ENCODE peak calls at places on chromosomes 6 and 20, in four cellular contexts. One of them, this sample, is unnamed.

GRCh38 chr6:128275030-128275429 is 245.4 kb downstream of the PTPRK start:
- DNase-seq in HepG2: no peak
- DNase-seq in H1: no peak
- DNase-seq in HCT116: no peak
- DNase-seq in this sample: no peak

GRCh38 chr6:45044086-45044485 is 284.0 kb upstream of the RUNX2 start:
- DNase-seq in HepG2: peak
- DNase-seq in HCT116: no peak
- DNase-seq in H1: no peak
- DNase-seq in this sample: no peak

GRCh38 chr6:18595774-18596528 is 208.8 kb downstream of the RNF144B start:
- DNase-seq in H1: peak
- DNase-seq in HCT116: peak
- DNase-seq in HepG2: peak
- DNase-seq in this sample: peak

GRCh38 chr6:127266892-127267741 is 453 bp downstream of the RNF146 start:
- DNase-seq in HepG2: no peak
- DNase-seq in HCT116: peak
- DNase-seq in H1: peak
- DNase-seq in this sample: peak

GRCh38 chr20:32231847-32232246 is 24.2 kb downstream of the POFUT1 start:
- DNase-seq in HepG2: no peak
- DNase-seq in H1: no peak
- DNase-seq in HCT116: no peak
- DNase-seq in this sample: no peak

GRCh38 chr6:150293423-150294280 is 75.2 kb upstream of the IYD start:
- DNase-seq in HCT116: peak
- DNase-seq in H1: no peak
- DNase-seq in HepG2: no peak
- DNase-seq in this sample: no peak

GRCh38 chr6:112232845-112233256 is 21.5 kb downstream of the LAMA4 start:
- DNase-seq in HCT116: no peak
- DNase-seq in HepG2: no peak
- DNase-seq in H1: no peak
- DNase-seq in this sample: peak

GRCh38 chr6:134585529-134585873 is 267.6 kb upstream of the SGK1 start:
- DNase-seq in HepG2: no peak
- DNase-seq in HCT116: no peak
- DNase-seq in H1: no peak
- DNase-seq in this sample: no peak

GRCh38 chr6:46378882-46379405 is 112.3 kb downstream of the RCAN2 start:
- DNase-seq in HCT116: no peak
- DNase-seq in HepG2: peak
- DNase-seq in H1: no peak
- DNase-seq in this sample: no peak

GRCh38 chr6:30834643-30835042 is 49.7 kb upstream of the DDR1 start:
- DNase-seq in HCT116: no peak
- DNase-seq in H1: no peak
- DNase-seq in HepG2: no peak
- DNase-seq in this sample: no peak

GRCh38 chr20:21510414-21510971 is 3.4 kb downstream of the NKX2-2 start:
- DNase-seq in H1: no peak
- DNase-seq in HepG2: no peak
- DNase-seq in HCT116: no peak
- DNase-seq in this sample: peak

GRCh38 chr6:51257938-51258337 is 439.3 kb downstream of the TFAP2B start:
- DNase-seq in HepG2: no peak
- DNase-seq in H1: no peak
- DNase-seq in HCT116: no peak
- DNase-seq in this sample: no peak

GRCh38 chr6:45586216-45587171 is 208.8 kb upstream of the SUPT3H start:
- DNase-seq in HCT116: no peak
- DNase-seq in HepG2: no peak
- DNase-seq in H1: no peak
- DNase-seq in this sample: no peak

GRCh38 chr6:23137596-23137995 is 568.2 kb downstream of the HDGFL1 start:
- DNase-seq in H1: no peak
- DNase-seq in HepG2: no peak
- DNase-seq in HCT116: no peak
- DNase-seq in this sample: no peak

GRCh38 chr6:168029459-168030217 is 32.2 kb downstream of the KIF25 start:
- DNase-seq in HCT116: no peak
- DNase-seq in HepG2: no peak
- DNase-seq in H1: no peak
- DNase-seq in this sample: no peak

GRCh38 chr6:168030881-168031280 is 33.4 kb downstream of the KIF25 start:
- DNase-seq in HCT116: no peak
- DNase-seq in H1: no peak
- DNase-seq in HepG2: no peak
- DNase-seq in this sample: no peak

GRCh38 chr6:168030218-168030693 is 32.8 kb downstream of the KIF25 start:
- DNase-seq in H1: no peak
- DNase-seq in HepG2: no peak
- DNase-seq in HCT116: no peak
- DNase-seq in this sample: no peak

GRCh38 chr6:168032383-168032760 is 34.9 kb downstream of the KIF25 start:
- DNase-seq in HCT116: no peak
- DNase-seq in H1: no peak
- DNase-seq in HepG2: no peak
- DNase-seq in this sample: no peak

GRCh38 chr6:168031411-168032382 is 34.2 kb downstream of the KIF25 start:
- DNase-seq in HCT116: no peak
- DNase-seq in HepG2: no peak
- DNase-seq in H1: no peak
- DNase-seq in this sample: no peak
- TF ChIP-seq JUND in HCT116: no peak
- TF ChIP-seq JUND in HepG2: no peak
- TF ChIP-seq JUND in H1: no peak
- TF ChIP-seq JUND in this sample: no peak

GRCh38 chr6:6008648-6009421 is 2.1 kb upstream of the NRN1 start:
- DNase-seq in HepG2: peak
- DNase-seq in H1: no peak
- DNase-seq in HCT116: peak
- DNase-seq in this sample: peak

GRCh38 chr6:6008114-6008647 is 1.5 kb upstream of the NRN1 start:
- DNase-seq in HepG2: no peak
- DNase-seq in HCT116: no peak
- DNase-seq in H1: no peak
- DNase-seq in this sample: no peak

GRCh38 chr6:6005467-6006427 is 978 bp downstream of the NRN1 start:
- DNase-seq in HCT116: no peak
- DNase-seq in HepG2: no peak
- DNase-seq in H1: no peak
- DNase-seq in this sample: peak

GRCh38 chr6:6007311-6008113 is 787 bp upstream of the NRN1 start:
- DNase-seq in HCT116: no peak
- DNase-seq in HepG2: no peak
- DNase-seq in H1: no peak
- DNase-seq in this sample: peak

GRCh38 chr6:6006428-6007310 is at the start of gene NRN1:
- DNase-seq in HCT116: no peak
- DNase-seq in H1: no peak
- DNase-seq in HepG2: no peak
- DNase-seq in this sample: peak
- TF ChIP-seq JUND in HCT116: no peak
- TF ChIP-seq JUND in H1: no peak
- TF ChIP-seq JUND in HepG2: no peak
- TF ChIP-seq JUND in this sample: no peak

DNA sequence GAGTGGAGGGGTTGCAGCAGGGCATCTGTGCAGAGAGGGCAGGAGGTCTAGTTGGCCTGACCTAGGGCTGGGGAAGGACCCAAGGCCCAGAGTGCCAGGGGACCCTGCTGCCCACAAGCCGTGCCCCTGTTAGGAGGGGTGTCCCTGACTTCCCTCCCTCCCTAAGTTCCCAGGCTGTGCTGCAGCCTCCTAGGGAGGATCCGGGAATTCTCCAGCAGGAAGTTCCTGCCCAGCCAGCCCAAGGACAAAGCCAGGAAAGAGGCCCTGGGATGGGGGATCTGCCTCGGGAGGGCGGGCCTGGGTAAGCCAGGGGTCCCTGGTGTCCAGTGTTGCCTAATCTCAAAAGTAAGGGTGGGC is 9.3 kb upstream of the BAK1 start:
- DNase-seq in H1: no peak
- DNase-seq in HepG2: no peak
- DNase-seq in HCT116: no peak
- DNase-seq in this sample: no peak
- TF ChIP-seq JUND in H1: no peak
- TF ChIP-seq JUND in HepG2: no peak
- TF ChIP-seq JUND in HCT116: no peak
- TF ChIP-seq JUND in this sample: no peak

GRCh38 chr6:130749402-130749801 is 77.8 kb upstream of the SMLR1 start:
- DNase-seq in HepG2: peak
- DNase-seq in H1: no peak
- DNase-seq in HCT116: no peak
- DNase-seq in this sample: no peak
- TF ChIP-seq JUND in HepG2: no peak
- TF ChIP-seq JUND in H1: no peak
- TF ChIP-seq JUND in HCT116: no peak
- TF ChIP-seq JUND in this sample: no peak

GRCh38 chr6:13190391-13190790 is 137.9 kb downstream of the TBC1D7 start:
- DNase-seq in HepG2: no peak
- DNase-seq in H1: no peak
- DNase-seq in HCT116: no peak
- DNase-seq in this sample: no peak

GRCh38 chr6:13191461-13191860 is 136.9 kb downstream of the TBC1D7 start:
- DNase-seq in HCT116: no peak
- DNase-seq in HepG2: no peak
- DNase-seq in H1: no peak
- DNase-seq in this sample: no peak

GRCh38 chr6:13195826-13196225 is 132.5 kb downstream of the TBC1D7 start:
- DNase-seq in HepG2: no peak
- DNase-seq in HCT116: no peak
- DNase-seq in H1: no peak
- DNase-seq in this sample: no peak

GRCh38 chr6:13189710-13190109 is 138.6 kb downstream of the TBC1D7 start:
- DNase-seq in HepG2: peak
- DNase-seq in HCT116: no peak
- DNase-seq in H1: no peak
- DNase-seq in this sample: no peak

DNA sequence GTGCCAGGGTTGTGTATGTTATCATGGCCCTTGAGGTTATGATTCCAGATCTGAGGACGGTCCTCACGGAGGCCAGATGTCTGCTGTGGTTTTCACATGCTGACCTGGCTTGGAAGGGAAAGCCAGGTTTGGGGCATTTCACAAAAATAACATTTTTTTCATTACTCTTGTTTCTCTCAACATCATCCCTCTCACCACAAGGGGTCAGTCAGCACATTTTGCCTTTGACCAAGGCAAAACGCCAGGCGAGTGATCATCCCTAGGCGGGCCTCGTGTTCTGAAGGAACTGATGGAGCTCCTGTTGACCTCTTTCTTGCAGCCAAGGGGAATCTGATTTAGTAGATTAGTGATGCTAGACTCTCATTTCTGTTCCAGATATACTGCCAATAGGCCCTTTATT is 133.5 kb downstream of the TBC1D7 start:
- DNase-seq in HCT116: peak
- DNase-seq in HepG2: peak
- DNase-seq in H1: peak
- DNase-seq in this sample: peak
- TF ChIP-seq JUND in HCT116: no peak
- TF ChIP-seq JUND in HepG2: no peak
- TF ChIP-seq JUND in H1: no peak
- TF ChIP-seq JUND in this sample: no peak

GRCh38 chr20:34145280-34145819 is 33.3 kb upstream of the EIF2S2 start:
- DNase-seq in H1: no peak
- DNase-seq in HCT116: no peak
- DNase-seq in HepG2: no peak
- DNase-seq in this sample: no peak

GRCh38 chr20:34155864-34156263 is 43.8 kb upstream of the EIF2S2 start:
- DNase-seq in H1: no peak
- DNase-seq in HCT116: no peak
- DNase-seq in HepG2: no peak
- DNase-seq in this sample: no peak

DNA sequence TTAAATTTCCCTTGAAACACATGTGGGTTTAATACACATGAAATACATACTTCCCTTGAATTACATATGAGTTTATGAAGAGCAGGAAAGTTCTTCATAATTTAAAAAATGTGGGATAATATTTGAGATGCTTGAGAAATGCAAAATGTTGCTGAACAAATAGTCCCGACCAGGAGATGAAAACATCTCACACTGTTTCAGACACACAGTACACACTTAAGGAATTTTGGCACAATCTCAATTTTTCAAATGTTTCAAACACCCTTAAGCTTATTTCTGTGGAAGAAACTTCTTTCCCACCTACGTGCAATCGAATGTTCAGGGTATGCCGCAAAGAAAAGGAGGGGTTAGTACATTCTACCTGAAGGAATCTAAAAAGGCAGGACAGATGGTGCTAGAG is 38.6 kb upstream of the EIF2S2 start:
- DNase-seq in HepG2: no peak
- DNase-seq in HCT116: no peak
- DNase-seq in H1: no peak
- DNase-seq in this sample: no peak
- TF ChIP-seq JUND in HepG2: no peak
- TF ChIP-seq JUND in HCT116: no peak
- TF ChIP-seq JUND in H1: no peak
- TF ChIP-seq JUND in this sample: no peak

GRCh38 chr6:33694401-33694931 is 17.0 kb downstream of the UQCC2 start:
- DNase-seq in HepG2: no peak
- DNase-seq in HCT116: no peak
- DNase-seq in H1: no peak
- DNase-seq in this sample: peak

GRCh38 chr6:33692760-33693158 is 18.7 kb downstream of the UQCC2 start:
- DNase-seq in HepG2: no peak
- DNase-seq in HCT116: no peak
- DNase-seq in H1: no peak
- DNase-seq in this sample: no peak

GRCh38 chr6:33692078-33692759 is 19.3 kb downstream of the UQCC2 start:
- DNase-seq in H1: no peak
- DNase-seq in HCT116: no peak
- DNase-seq in HepG2: no peak
- DNase-seq in this sample: no peak

GRCh38 chr6:33694977-33695376 is 16.5 kb downstream of the UQCC2 start:
- DNase-seq in HepG2: no peak
- DNase-seq in HCT116: no peak
- DNase-seq in H1: no peak
- DNase-seq in this sample: peak

GRCh38 chr6:33693186-33694158 is 18.0 kb downstream of the UQCC2 start:
- DNase-seq in HCT116: no peak
- DNase-seq in H1: no peak
- DNase-seq in HepG2: no peak
- DNase-seq in this sample: peak
- TF ChIP-seq JUND in HCT116: no peak
- TF ChIP-seq JUND in H1: no peak
- TF ChIP-seq JUND in HepG2: no peak
- TF ChIP-seq JUND in this sample: no peak